ENCODE peak calls at places on chromosomes 2 and 18, in ten cellular contexts. J is Peyer's patch, H is fibroblast of lung, U is GM23338, I is DND-41, X is kidney, N is colonic mucosa, G is right cardiac atrium, P is cardiac muscle cell, S is tibial nerve. T is an unnamed sample. For H3K4me1, the result is how much of the 10 kb centered on the place peaks cover.

GRCh38 chr2:201696151-201696659 is 2.2 kb downstream of the MPP4 start:
- DNase-seq in H (peak), G (no peak), J (no peak), N (no peak), U (no peak), I (no peak), P (peak), X (no peak), S (no peak), T (no peak)

GRCh38 chr2:134536312-134536711 is 182.5 kb downstream of the TMEM163 start:
- DNase-seq in H (no peak), J (no peak), U (peak), P (no peak), S (no peak), I (no peak), N (no peak), X (no peak), G (no peak), T (no peak)

GRCh38 chr2:157190151-157190550 is 67.4 kb upstream of the GALNT5 start:
- DNase-seq in S (no peak), U (no peak), X (no peak), J (no peak), P (peak), G (no peak), I (no peak), N (no peak), H (peak), T (no peak)

GRCh38 chr2:132267372-132267771 is 105.6 kb upstream of the ANKRD30BL start:
- DNase-seq in X (no peak), J (no peak), U (peak), I (no peak), H (peak), P (peak), S (no peak), G (no peak), N (no peak), T (peak)

GRCh38 chr2:136378712-136379595 is 261.0 kb upstream of the CXCR4 start:
- DNase-seq in J (peak), N (peak), P (peak), I (peak), H (peak), G (peak), S (no peak), U (peak), X (no peak), T (no peak)

GRCh38 chr2:194264586-194264985 is 1392.4 kb upstream of the SLC39A10 start:
- DNase-seq in H (no peak), G (no peak), P (no peak), X (peak), J (no peak), I (no peak), N (no peak), S (no peak), U (no peak), T (no peak)

GRCh38 chr2:29064746-29065478 is 9.4 kb downstream of the PCARE start:
- DNase-seq in J (no peak), P (no peak), U (no peak), S (no peak), N (no peak), X (no peak), I (no peak), H (no peak), G (peak), T (no peak)

GRCh38 chr2:190179754-190180312 is 117.3 kb upstream of the MSTN start:
- DNase-seq in J (no peak), G (peak), U (no peak), P (no peak), X (no peak), H (peak), S (peak), N (no peak), I (no peak), T (no peak)

GRCh38 chr18:44036500-44036899 is 644.2 kb upstream of the SETBP1 start:
- DNase-seq in U (no peak), S (peak), H (peak), J (no peak), I (no peak), P (peak), N (no peak), G (peak), X (peak), T (no peak)

GRCh38 chr18:62177271-62177670 is 9.6 kb downstream of the PIGN start:
- DNase-seq in G (no peak), J (no peak), X (no peak), I (no peak), H (no peak), S (no peak), P (no peak), N (no peak), U (no peak), T (no peak)

GRCh38 chr18:26940744-26941398 is 75.4 kb upstream of the AQP4 start:
- DNase-seq in H (no peak), G (no peak), S (no peak), I (no peak), N (no peak), U (no peak), X (no peak), J (no peak), P (no peak), T (no peak)

DNA sequence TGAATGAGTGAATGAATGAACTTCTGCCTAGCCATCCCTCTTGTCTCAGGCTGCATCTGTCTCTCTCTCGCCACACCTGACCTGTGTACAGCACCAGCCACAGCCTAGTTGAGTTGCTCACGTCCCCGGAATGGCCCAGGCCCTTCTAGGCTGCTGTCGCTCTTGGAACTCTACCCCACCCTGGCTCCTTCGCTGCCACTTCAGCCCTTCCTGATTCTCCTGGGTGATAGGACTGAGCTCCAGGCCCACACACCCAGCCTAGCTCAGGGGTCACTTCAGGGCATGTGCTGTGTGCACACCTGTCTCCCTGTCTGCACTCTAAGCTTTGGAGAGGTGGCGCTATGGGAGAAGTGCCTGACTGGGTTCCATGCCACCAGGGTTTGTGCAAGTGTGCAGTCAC is 236.6 kb downstream of the GLI2 start:
- DNase-seq in I (no peak), U (no peak), H (no peak), X (peak), G (no peak), J (no peak), S (no peak), P (no peak), N (no peak), T (no peak)
- H3K27ac ChIP-seq in I (no peak), U (no peak), H (no peak), X (no peak), G (no peak), J (no peak), S (no peak), P (no peak), N (no peak), T (no peak)

GRCh38 chr18:52288403-52289004 is 51.5 kb upstream of the DCC start:
- DNase-seq in X (no peak), I (peak), P (peak), S (no peak), H (no peak), J (no peak), G (peak), N (peak), U (peak), T (no peak)
- H3K4me3 ChIP-seq in X (no peak), I (no peak), P (no peak), S (no peak), H (no peak), J (no peak), G (no peak), N (no peak), U (no peak), T (no peak)

DNA sequence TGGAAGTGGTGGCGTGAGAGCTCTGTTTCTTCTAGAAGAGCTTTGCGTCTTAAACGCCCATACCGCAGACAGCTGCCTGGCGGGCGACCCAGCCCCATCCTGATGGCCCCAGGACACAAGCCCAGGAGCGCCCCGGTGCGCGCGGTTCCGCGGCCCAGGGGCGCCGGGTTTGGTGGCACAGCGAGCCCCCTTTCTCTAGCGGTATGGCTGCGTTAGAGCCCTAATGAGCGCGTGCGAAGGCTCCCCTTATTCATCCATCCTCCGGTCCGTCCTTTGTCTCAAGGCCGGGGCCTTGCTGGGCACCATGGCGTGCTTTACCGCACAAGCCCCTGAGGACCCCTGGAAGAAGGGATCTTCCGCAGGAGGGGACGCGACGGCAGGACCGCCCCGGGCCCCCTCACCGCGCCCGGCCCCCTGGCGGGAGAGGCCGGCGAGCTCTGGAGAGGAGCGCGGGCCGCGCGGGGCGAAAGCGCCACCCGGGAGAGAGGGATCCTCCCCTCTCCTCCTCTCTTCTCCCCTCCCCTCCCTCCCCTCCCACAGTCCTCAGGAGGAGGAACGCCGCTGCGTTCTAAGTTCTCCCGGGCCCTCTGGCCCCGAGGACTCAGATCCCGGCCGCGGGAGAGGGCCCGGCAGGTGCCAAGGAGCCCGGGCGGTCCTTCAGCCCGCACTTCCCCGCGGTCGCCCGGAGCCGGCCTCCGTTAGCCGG is 626 bp upstream of the SLC1A4 start:
- DNase-seq in P (peak), S (peak), N (peak), G (peak), J (peak), U (peak), X (peak), H (peak), I (peak), T (peak)
- H3K4me1 ChIP-seq in P (under half), S (under half), N (under half), G (under half), J (under half), U (under half), X (under half), H (under half), I (half or more), T (under half)

GRCh38 chr2:20439503-20439902 is 7.4 kb upstream of the RHOB start:
- DNase-seq in X (no peak), I (no peak), N (no peak), S (peak), G (no peak), H (peak), P (peak), J (no peak), U (no peak), T (peak)
- H3K27ac ChIP-seq in X (no peak), I (no peak), N (peak), S (peak), G (peak), H (no peak), P (no peak), J (peak), U (no peak), T (peak)

GRCh38 chr2:198371902-198372611 is 567.7 kb downstream of the PLCL1 start:
- DNase-seq in S (no peak), X (no peak), J (no peak), P (peak), G (no peak), U (no peak), H (peak), N (no peak), I (no peak), T (no peak)
- H3K4me3 ChIP-seq in S (no peak), X (no peak), J (no peak), P (no peak), G (no peak), U (no peak), H (peak), N (no peak), I (no peak), T (peak)

GRCh38 chr2:224106794-224107193 is 67.7 kb upstream of the SERPINE2 start:
- DNase-seq in J (no peak), U (no peak), P (no peak), G (no peak), X (no peak), H (no peak), I (no peak), N (no peak), S (no peak), T (no peak)
- H3K4me1 ChIP-seq in J (under half), U (under half), P (under half), G (under half), X (under half), H (under half), I (under half), N (under half), S (under half), T (under half)

DNA sequence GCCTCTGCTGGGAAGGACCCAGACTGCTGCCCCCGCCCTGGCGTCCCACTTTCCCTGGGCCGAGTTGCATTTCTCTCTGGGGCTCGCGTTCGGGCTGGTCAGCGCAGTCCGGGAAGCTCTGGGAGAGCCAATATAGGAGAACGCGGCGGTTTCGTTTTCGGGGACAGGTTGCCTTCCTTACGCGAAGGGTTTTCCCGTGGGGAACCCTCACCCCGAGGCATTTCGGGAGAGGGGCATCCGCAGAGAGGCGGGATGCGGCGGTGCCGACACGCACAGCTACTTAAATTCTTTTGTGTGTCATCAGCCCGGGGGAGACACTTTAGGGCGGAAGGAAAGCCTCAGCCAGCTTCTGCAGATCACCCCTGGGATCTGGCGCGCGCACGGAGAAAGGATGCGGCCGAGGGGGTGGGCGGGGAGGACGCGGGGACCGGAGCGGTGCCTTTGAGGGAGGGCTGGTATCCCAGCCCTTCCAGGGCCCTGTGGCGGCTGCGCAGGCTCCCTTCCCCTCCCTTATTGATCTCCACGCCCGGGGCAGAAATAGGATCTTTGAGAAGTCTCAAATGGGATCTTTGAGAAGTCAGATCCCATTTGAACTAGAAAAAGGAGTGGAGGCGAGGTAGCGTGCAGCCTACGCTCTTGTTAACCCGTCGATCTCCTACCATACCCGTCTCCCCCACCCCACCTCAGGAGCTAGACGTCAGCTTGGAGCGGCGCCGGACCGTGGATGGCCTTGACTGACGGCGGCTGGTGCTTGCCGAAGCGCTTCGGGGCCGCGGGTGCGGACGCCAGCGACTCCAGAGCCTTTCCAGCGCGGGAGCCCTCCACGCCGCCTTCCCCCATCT is 1.3 kb downstream of the GATA6 start:
- DNase-seq in H (peak), P (peak), N (no peak), I (no peak), S (no peak), U (peak), J (no peak), G (peak), X (peak), T (no peak)
- H3K27ac ChIP-seq in H (peak), P (peak), N (peak), I (no peak), S (peak), U (no peak), J (peak), G (peak), X (peak), T (peak)

GRCh38 chr2:17517481-17518211 is 594 bp downstream of the RAD51AP2 start:
- DNase-seq in P (no peak), N (no peak), G (no peak), H (no peak), U (peak), S (no peak), J (no peak), I (no peak), X (no peak), T (no peak)

GRCh38 chr2:17520761-17521160 is 2.5 kb upstream of the RAD51AP2 start:
- DNase-seq in J (no peak), P (no peak), S (no peak), U (peak), X (no peak), H (no peak), G (no peak), I (no peak), N (no peak), T (no peak)

GRCh38 chr2:17518212-17519154 is at the start of gene RAD51AP2:
- DNase-seq in P (peak), N (peak), S (peak), G (peak), U (peak), I (no peak), H (peak), X (peak), J (peak), T (peak)

GRCh38 chr2:17521621-17522020 is 3.4 kb upstream of the RAD51AP2 start:
- DNase-seq in S (no peak), G (no peak), H (no peak), J (no peak), X (no peak), I (no peak), P (no peak), N (no peak), U (no peak), T (no peak)

GRCh38 chr2:17515652-17516051 is 2.6 kb downstream of the RAD51AP2 start:
- DNase-seq in H (no peak), P (no peak), X (no peak), J (no peak), S (no peak), U (no peak), G (no peak), N (no peak), I (no peak), T (no peak)
- H3K4me3 ChIP-seq in H (no peak), P (no peak), X (no peak), J (no peak), S (no peak), U (no peak), G (no peak), N (no peak), I (no peak), T (no peak)

DNA sequence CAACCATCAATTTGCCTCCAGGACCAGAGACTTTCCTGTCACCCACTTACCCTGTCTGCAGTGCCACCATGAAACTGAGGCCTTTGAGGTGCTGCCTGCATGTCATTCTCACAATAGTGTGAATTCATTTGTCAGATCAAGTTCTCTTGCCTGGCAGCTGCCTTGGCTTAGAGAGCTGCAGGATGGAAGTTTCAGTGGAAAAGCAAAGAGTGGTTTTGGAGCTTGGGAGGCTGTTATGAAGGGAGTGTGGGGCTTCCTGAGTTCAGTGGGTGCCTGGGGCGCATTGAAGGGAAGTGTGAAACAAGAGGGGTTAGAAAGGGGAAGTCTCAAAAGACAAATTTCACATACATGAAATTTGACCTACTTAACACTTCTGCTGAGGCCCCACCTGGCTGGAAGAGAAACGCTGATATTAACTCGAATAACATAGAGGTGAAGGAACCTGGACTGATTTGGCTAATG is 7.9 kb upstream of the LBH start:
- DNase-seq in X (no peak), N (no peak), P (no peak), J (peak), U (no peak), I (no peak), H (no peak), S (no peak), G (no peak), T (no peak)
- H3K4me1 ChIP-seq in X (under half), N (under half), P (under half), J (under half), U (under half), I (under half), H (under half), S (under half), G (under half), T (under half)

GRCh38 chr2:219448776-219449476 is 14.3 kb downstream of the SPEG start:
- DNase-seq in S (no peak), U (peak), X (no peak), I (no peak), N (no peak), H (no peak), P (no peak), G (no peak), J (no peak), T (no peak)

GRCh38 chr2:219448099-219448775 is 13.6 kb downstream of the SPEG start:
- DNase-seq in X (no peak), U (peak), G (no peak), H (no peak), S (no peak), I (no peak), J (no peak), N (no peak), P (no peak), T (no peak)

GRCh38 chr2:219447242-219448098 is 12.8 kb downstream of the SPEG start:
- DNase-seq in U (peak), X (no peak), N (no peak), H (no peak), S (no peak), I (no peak), G (no peak), P (no peak), J (no peak), T (no peak)

GRCh38 chr2:219451626-219452360 is 17.1 kb downstream of the SPEG start:
- DNase-seq in I (no peak), X (no peak), U (no peak), N (no peak), J (no peak), G (peak), S (no peak), H (peak), P (peak), T (peak)

DNA sequence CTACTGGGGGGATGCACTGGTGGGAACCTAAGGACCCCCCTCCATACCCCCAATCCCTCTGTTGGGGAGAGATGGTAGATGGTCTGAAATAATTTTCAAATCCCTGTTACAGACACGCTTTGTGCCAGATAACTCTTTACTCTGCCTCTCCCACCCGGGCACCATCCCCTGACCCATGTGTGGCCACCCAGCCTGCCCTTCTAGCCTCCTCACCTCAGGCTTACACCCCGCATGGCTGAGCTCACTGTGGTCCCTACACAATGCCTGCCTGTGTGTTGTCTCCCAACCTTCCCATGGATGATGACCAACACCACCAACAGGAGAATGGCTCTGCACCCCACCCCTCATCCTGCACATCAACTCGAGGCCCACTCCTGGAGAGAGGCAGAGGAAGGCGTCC is 15.0 kb downstream of the SPEG start:
- DNase-seq in N (no peak), H (no peak), J (no peak), U (no peak), I (no peak), G (no peak), X (no peak), P (no peak), S (no peak), T (no peak)
- H3K27ac ChIP-seq in N (no peak), H (no peak), J (no peak), U (no peak), I (no peak), G (no peak), X (no peak), P (no peak), S (no peak), T (peak)

T was measured in right atrium auricular region.